ENCODE peak calls at places on chromosomes 11 and 22, in four cellular contexts. S is fibroblast of lung, T is mesendoderm, Y is GM23248. L is an unnamed sample.

GRCh38 chr11:69108559-69108958 is 47.2 kb upstream of the SMIM38 start:
- DNase-seq in S (no peak), T (no peak), Y (no peak), L (no peak)

GRCh38 chr11:14908214-14908880 is 16.3 kb upstream of the CYP2R1 start:
- DNase-seq in S (peak; percentile 59), T (peak; percentile 73), Y (peak; percentile 60), L (peak; percentile 54)

GRCh38 chr11:134206185-134206584 is 17.6 kb downstream of the NCAPD3 start:
- DNase-seq in S (no peak), T (no peak), Y (no peak), L (no peak)

GRCh38 chr11:33701831-33702230 is 1.2 kb upstream of the C11orf91 start:
- DNase-seq in S (peak; percentile 88), T (no peak), Y (peak; percentile 93), L (peak; percentile 51)

GRCh38 chr22:22374163-22374562 is 129.6 kb downstream of the VPREB1 start:
- DNase-seq in S (no peak), T (no peak), Y (no peak), L (no peak)

GRCh38 chr22:38863531-38864131 is 8.4 kb downstream of the CBX6 start:
- DNase-seq in S (no peak), T (no peak), Y (no peak), L (no peak)

GRCh38 chr11:3616721-3617460 is 24.9 kb downstream of the ART5 start:
- DNase-seq in S (no peak), T (no peak), Y (no peak), L (no peak)

GRCh38 chr11:100827934-100828661 is 141.0 kb downstream of the ARHGAP42 start:
- DNase-seq in S (peak; percentile 55), T (peak; percentile 92), Y (peak; percentile 14), L (peak; percentile 36)

GRCh38 chr11:32421992-32422391 is 13.3 kb downstream of the WT1 start:
- DNase-seq in S (no peak), T (no peak), Y (no peak), L (no peak)

GRCh38 chr11:29321293-29322132 is 695.3 kb downstream of the KCNA4 start:
- DNase-seq in S (peak; percentile 49), T (no peak), Y (peak; percentile 15), L (no peak)

GRCh38 chr11:65471410-65471762 is 27.5 kb upstream of the MALAT1 start:
- DNase-seq in S (peak; percentile 80), T (peak; percentile 79), Y (peak; percentile 85), L (peak; percentile 74)

GRCh38 chr11:97454988-97455387 is 1065.2 kb downstream of the JRKL start:
- DNase-seq in S (peak; percentile 54), T (peak; percentile 11), Y (peak; percentile 6), L (peak; percentile 62)

GRCh38 chr22:39462443-39463147 is 5.8 kb downstream of the MGAT3 start:
- DNase-seq in S (no peak), T (peak; percentile 84), Y (no peak), L (no peak)

GRCh38 chr11:118873804-118874203 is 9.9 kb upstream of the CXCR5 start:
- DNase-seq in S (no peak), T (no peak), Y (no peak), L (no peak)

GRCh38 chr11:117523680-117524079 is 196.0 kb downstream of the CEP164 start:
- DNase-seq in S (no peak), T (no peak), Y (peak; percentile 84), L (peak; percentile 32)

GRCh38 chr11:12806113-12806512 is 131.9 kb downstream of the TEAD1 start:
- DNase-seq in S (peak; percentile 57), T (no peak), Y (peak; percentile 33), L (peak; percentile 60)

GRCh38 chr22:27195104-27195503 is 537.7 kb downstream of the MIAT start:
- DNase-seq in S (no peak), T (no peak), Y (no peak), L (no peak)

GRCh38 chr22:44037519-44038370 is 13.6 kb downstream of the PARVB start:
- DNase-seq in S (peak; percentile 94), T (peak; percentile 65), Y (peak; percentile 98), L (peak; percentile 83)

GRCh38 chr11:31823372-31824371 is 12.6 kb upstream of the PAX6 start:
- DNase-seq in S (no peak), T (peak; percentile 56), Y (no peak), L (no peak)

GRCh38 chr11:96361778-96362177 is 18.8 kb upstream of the MAML2 start:
- DNase-seq in S (no peak), T (no peak), Y (peak; percentile 49), L (no peak)

GRCh38 chr22:48417143-48418070 is 1410.3 kb downstream of the BRD1 start:
- DNase-seq in S (no peak), T (no peak), Y (no peak), L (no peak)

GRCh38 chr22:17921871-17922821 is 102.2 kb downstream of the MICAL3 start:
- DNase-seq in S (no peak), T (peak; percentile 95), Y (no peak), L (no peak)

GRCh38 chr11:724063-724732 is 18.2 kb downstream of the EPS8L2 start:
- DNase-seq in S (no peak), T (no peak), Y (no peak), L (no peak)

GRCh38 chr11:45053736-45054446 is 92.5 kb upstream of the PRDM11 start:
- DNase-seq in S (no peak), T (no peak), Y (no peak), L (no peak)

GRCh38 chr11:133810179-133810550 is 35.1 kb downstream of the SPATA19 start:
- DNase-seq in S (no peak), T (no peak), Y (no peak), L (no peak)

GRCh38 chr22:41833369-41834004 is 582 bp downstream of the SREBF2 start:
- DNase-seq in S (peak; percentile 20), T (no peak), Y (peak; percentile 65), L (peak; percentile 71)

GRCh38 chr11:30758012-30758411 is 171.9 kb upstream of the MPPED2 start:
- DNase-seq in S (no peak), T (no peak), Y (peak; percentile 1), L (no peak)

GRCh38 chr11:74923125-74923524 is 25.8 kb downstream of the XRRA1 start:
- DNase-seq in S (no peak), T (no peak), Y (peak; percentile 50), L (no peak)

GRCh38 chr22:42596376-42596775 is 18.3 kb downstream of the POLDIP3 start:
- DNase-seq in S (no peak), T (no peak), Y (no peak), L (no peak)

GRCh38 chr11:120324932-120325810 is at the start of gene TLCD5:
- DNase-seq in S (peak; percentile 66), T (peak; percentile 94), Y (peak; percentile 83), L (peak; percentile 89)

GRCh38 chr11:57751676-57752253 is at the start of gene BTBD18:
- DNase-seq in S (peak; percentile 70), T (peak; percentile 84), Y (peak; percentile 82), L (peak; percentile 72)

GRCh38 chr11:69364901-69365300 is 70.9 kb downstream of the MYEOV start:
- DNase-seq in S (peak; percentile 82), T (no peak), Y (no peak), L (no peak)

GRCh38 chr11:108571001-108571400 is 22.6 kb downstream of the EXPH5 start:
- DNase-seq in S (no peak), T (no peak), Y (no peak), L (no peak)

GRCh38 chr22:32080904-32081303 is 37.8 kb downstream of the SLC5A1 start:
- DNase-seq in S (peak; percentile 60), T (peak; percentile 80), Y (peak; percentile 71), L (peak; percentile 58)

GRCh38 chr11:61769946-61770683 is 17.7 kb downstream of the MYRF start:
- DNase-seq in S (no peak), T (no peak), Y (no peak), L (no peak)

GRCh38 chr11:61773356-61773755 is 19.0 kb downstream of the TMEM258 start:
- DNase-seq in S (no peak), T (no peak), Y (no peak), L (no peak)

GRCh38 chr11:61773826-61774225 is 18.6 kb downstream of the TMEM258 start:
- DNase-seq in S (no peak), T (no peak), Y (no peak), L (no peak)

GRCh38 chr11:61771195-61771894 is 18.9 kb downstream of the MYRF start:
- DNase-seq in S (no peak), T (no peak), Y (no peak), L (no peak)

GRCh38 chr11:61771995-61772455 is 19.6 kb downstream of the MYRF start:
- DNase-seq in S (no peak), T (peak; percentile 83), Y (no peak), L (no peak)
- H3K9ac ChIP-seq in S (no peak overlapping the region), T (peak overlapping the region; percentile 20), Y (no peak overlapping the region), L (no peak overlapping the region)

GRCh38 chr11:64314146-64314804 is 3.1 kb downstream of the TRMT112 start:
- DNase-seq in S (no peak), T (no peak), Y (peak; percentile 52), L (no peak)
- H3K9ac ChIP-seq in S (peak overlapping the region; percentile 37), T (no peak overlapping the region), Y (peak overlapping the region; percentile 76), L (peak overlapping the region; percentile 87)

DNA sequence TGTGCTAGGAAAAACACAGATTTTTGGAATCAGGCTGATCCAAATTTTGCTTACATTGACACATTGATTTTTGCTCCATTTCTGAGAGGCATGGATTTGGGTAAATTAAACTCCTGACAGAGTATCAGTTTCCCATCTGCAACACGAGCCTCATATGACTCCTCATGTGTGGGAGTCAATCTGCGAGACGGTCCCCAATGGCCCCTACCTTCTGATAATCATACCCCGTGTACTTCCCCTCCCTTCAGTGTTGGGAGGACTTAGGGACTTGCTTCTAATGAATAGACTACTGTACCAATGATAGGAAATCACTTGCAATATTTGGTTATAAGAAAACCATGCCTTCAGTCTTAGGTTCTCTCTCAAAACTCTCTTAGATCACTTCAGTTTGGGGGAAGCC is 302.7 kb downstream of the ETS1 start:
- DNase-seq in S (no peak), T (no peak), Y (no peak), L (no peak)
- H3K9ac ChIP-seq in S (no peak overlapping the region), T (no peak overlapping the region), Y (no peak overlapping the region), L (no peak overlapping the region)

DNA sequence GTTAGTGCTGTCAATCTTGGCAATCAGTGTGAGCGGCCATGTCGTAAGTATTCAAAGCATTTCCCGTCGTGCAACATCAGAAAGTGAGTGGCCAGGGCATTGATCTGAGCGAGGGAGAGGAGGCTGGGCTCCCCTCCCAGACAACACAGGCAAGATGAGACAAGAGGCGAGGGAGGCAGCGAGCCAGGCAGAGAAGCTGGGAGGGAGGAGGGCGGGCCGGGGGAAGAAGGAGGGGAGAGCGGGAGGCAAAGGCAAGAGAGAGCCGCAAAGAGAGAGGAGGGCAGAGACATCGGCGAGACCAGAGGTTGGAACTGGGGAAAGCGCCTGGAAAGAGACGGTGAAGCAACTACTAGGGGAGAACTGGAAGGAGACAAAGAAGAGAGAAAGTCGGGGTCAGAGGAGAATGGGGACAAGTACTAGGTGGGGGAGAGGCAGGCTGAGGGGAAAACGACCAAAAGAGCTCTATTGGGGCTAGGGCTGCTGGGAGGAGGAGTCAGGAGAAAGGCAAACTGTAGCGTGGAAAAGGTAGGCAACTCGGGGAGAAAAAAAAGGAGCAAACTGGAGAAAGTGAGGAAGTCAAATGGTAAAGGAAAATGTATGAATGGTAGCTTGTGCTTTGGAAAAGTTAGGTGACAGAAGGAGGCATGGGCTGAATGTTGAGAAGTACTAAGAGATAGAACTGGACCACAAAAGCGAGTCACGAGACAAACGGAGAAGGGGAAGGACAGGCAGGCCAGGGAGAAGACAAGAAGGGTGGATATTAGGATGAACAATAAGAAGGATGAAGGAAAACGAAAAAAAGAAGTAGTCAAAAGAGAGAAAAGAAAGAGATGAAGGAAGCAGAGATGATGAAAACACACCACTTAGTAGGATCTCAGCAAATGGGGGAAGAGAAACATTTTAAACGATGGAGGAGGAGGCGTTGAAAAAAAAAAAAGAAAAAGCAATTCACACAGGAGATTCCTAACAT is 130.5 kb upstream of the C11orf58 start:
- DNase-seq in S (peak; percentile 68), T (peak; percentile 95), Y (no peak), L (peak; percentile 86)
- H3K9ac ChIP-seq in S (peak overlapping the region; percentile 73), T (peak overlapping the region; percentile 47), Y (no peak overlapping the region), L (no peak overlapping the region)

L was measured in adipocyte.